ENCODE peak calls at places on chromosomes 3 and 15, in nine cellular contexts. M is GM13976, V is erythroblast, G is activated gamma-delta T cell treated with Interleukin-2 at 50 U/mL for 16 hours, N is RPMI7951, R is activated B cell treated with CpG ODN at 0.5 μM for 24 hours, A is endodermal cell, W is hepatocyte, H is heart left ventricle. I is an unnamed sample.

GRCh38 chr15:48336940-48337339 is 5.7 kb downstream of the DUT start:
- DNase-seq in M (no peak), V (peak; percentile 75), G (peak; percentile 14), N (peak; percentile 23), R (no peak), A (peak; percentile 72), W (no peak), H (no peak), I (peak; percentile 37)

GRCh38 chr3:192896208-192896607 is 21.4 kb downstream of the MB21D2 start:
- DNase-seq in M (no peak), V (no peak), G (no peak), N (no peak), R (no peak), A (no peak), W (no peak), H (no peak), I (no peak)

GRCh38 chr15:79978694-79979519 is 7.9 kb upstream of the BCL2A1 start:
- DNase-seq in M (peak; percentile 55), V (no peak), G (no peak), N (peak; percentile 77), R (peak; percentile 28), A (no peak), W (peak; percentile 48), H (no peak), I (peak; percentile 58)

GRCh38 chr15:32952062-32952461 is 234.3 kb downstream of the GREM1 start:
- DNase-seq in M (no peak), V (no peak), G (no peak), N (peak; percentile 61), R (no peak), A (no peak), W (no peak), H (no peak), I (no peak)

GRCh38 chr3:73674280-73674679 is 49.5 kb upstream of the PDZRN3 start:
- DNase-seq in M (no peak), V (no peak), G (no peak), N (no peak), R (no peak), A (no peak), W (peak; percentile 16), H (no peak), I (no peak)

GRCh38 chr15:59456114-59456513 is 18.1 kb downstream of the FAM81A start:
- DNase-seq in M (no peak), V (no peak), G (no peak), N (no peak), R (no peak), A (no peak), W (peak; percentile 28), H (no peak), I (no peak)

GRCh38 chr3:48418651-48419050 is 11.2 kb downstream of the PLXNB1 start:
- DNase-seq in M (no peak), V (no peak), G (no peak), N (no peak), R (no peak), A (no peak), W (no peak), H (no peak), I (no peak)

GRCh38 chr15:51089699-51090098 is 5.0 kb downstream of the TNFAIP8L3 start:
- DNase-seq in M (no peak), V (no peak), G (no peak), N (peak; percentile 36), R (no peak), A (no peak), W (no peak), H (no peak), I (peak; percentile 13)

GRCh38 chr3:11155341-11156025 is 1.2 kb downstream of the HRH1 start:
- DNase-seq in M (no peak), V (peak; percentile 11), G (no peak), N (peak; percentile 85), R (no peak), A (peak; percentile 92), W (peak; percentile 85), H (peak; percentile 69), I (peak; percentile 86)

GRCh38 chr3:190320594-190321362 is 1.5 kb downstream of the CLDN1 start:
- DNase-seq in M (no peak), V (no peak), G (no peak), N (no peak), R (no peak), A (no peak), W (no peak), H (no peak), I (no peak)

GRCh38 chr15:77836116-77836798 is 203.5 kb upstream of the LINGO1 start:
- DNase-seq in M (peak; percentile 80), V (no peak), G (no peak), N (peak; percentile 38), R (no peak), A (peak; percentile 80), W (no peak), H (no peak), I (peak; percentile 46)

GRCh38 chr15:81897011-81897677 is 148.7 kb downstream of the MEX3B start:
- DNase-seq in M (no peak), V (no peak), G (no peak), N (peak; percentile 54), R (no peak), A (no peak), W (no peak), H (no peak), I (peak; percentile 49)

GRCh38 chr3:45105855-45106655 is 40.1 kb downstream of the CDCP1 start:
- DNase-seq in M (no peak), V (no peak), G (peak; percentile 64), N (peak; percentile 99), R (no peak), A (no peak), W (no peak), H (no peak), I (peak; percentile 94)

GRCh38 chr3:29065211-29065785 is 215.6 kb upstream of the RBMS3 start:
- DNase-seq in M (no peak), V (no peak), G (no peak), N (peak; percentile 96), R (no peak), A (peak; percentile 70), W (peak; percentile 87), H (peak; percentile 42), I (peak; percentile 94)

GRCh38 chr15:98649621-98649995 is 1.3 kb downstream of the IGF1R start:
- DNase-seq in M (no peak), V (peak; percentile 83), G (peak; percentile 38), N (peak; percentile 44), R (no peak), A (peak; percentile 58), W (peak; percentile 66), H (peak; percentile 32), I (peak; percentile 51)

GRCh38 chr15:67691450-67691849 is 133.9 kb upstream of the SKOR1 start:
- DNase-seq in M (no peak), V (no peak), G (no peak), N (no peak), R (no peak), A (no peak), W (no peak), H (no peak), I (no peak)